ENCODE peak calls at places on chromosomes 13 and 19, in ten cellular contexts. M is cardiac muscle cell, W is pancreas, N is progenitor cell of endocrine pancreas, F is prostate gland, X is choroid plexus epithelial cell, R is Peyer's patch, Y is PC-3, U is H9, D is left ventricle myocardium inferior. Z is an unnamed sample.

GRCh38 chr13:48038763-48039162 is 1.2 kb downstream of the NUDT15 start:
- DNase-seq in M (no peak), W (no peak), N (no peak), F (no peak), X (no peak), R (no peak), Y (peak), U (no peak), D (no peak), Z (no peak)

GRCh38 chr13:50080158-50080855 is 65.1 kb downstream of the KCNRG start:
- DNase-seq in M (peak), W (no peak), N (no peak), F (peak), X (peak), R (peak), Y (no peak), U (no peak), D (no peak), Z (no peak)

GRCh38 chr13:48776396-48776795 is 122.7 kb downstream of the CYSLTR2 start:
- DNase-seq in M (no peak), W (no peak), N (no peak), F (no peak), X (peak), R (no peak), Y (peak), U (no peak), D (no peak), Z (no peak)

GRCh38 chr19:41325947-41326706 is 16.2 kb downstream of the CCDC97 start:
- DNase-seq in M (peak), W (no peak), N (no peak), F (no peak), X (peak), R (peak), Y (peak), U (no peak), D (no peak), Z (no peak)

GRCh38 chr19:29318581-29318980 is 105.6 kb upstream of the UQCRFS1 start:
- DNase-seq in M (no peak), W (no peak), N (no peak), F (no peak), X (no peak), R (no peak), Y (no peak), U (no peak), D (no peak), Z (no peak)

GRCh38 chr19:44943801-44944249 is 1.8 kb downstream of the APOC4 start:
- DNase-seq in M (no peak), W (no peak), N (no peak), F (no peak), X (no peak), R (peak), Y (no peak), U (no peak), D (peak), Z (no peak)

GRCh38 chr19:4064551-4065260 is 2.0 kb downstream of the ZBTB7A start:
- DNase-seq in M (peak), W (peak), N (no peak), F (peak), X (no peak), R (peak), Y (no peak), U (peak), D (peak), Z (no peak)

GRCh38 chr19:35260694-35261304 is 8.0 kb upstream of the USF2 start:
- DNase-seq in M (no peak), W (peak), N (no peak), F (no peak), X (no peak), R (peak), Y (no peak), U (no peak), D (no peak), Z (no peak)

GRCh38 chr13:112735791-112736190 is 46.0 kb downstream of the ATP11A start:
- DNase-seq in M (no peak), W (no peak), N (no peak), F (no peak), X (no peak), R (no peak), Y (no peak), U (peak), D (no peak), Z (no peak)

GRCh38 chr13:19182536-19182935 is 912 bp upstream of the TUBA3C start:
- DNase-seq in M (no peak), W (no peak), N (no peak), F (no peak), X (no peak), R (no peak), Y (no peak), U (no peak), D (no peak), Z (no peak)

GRCh38 chr13:113093580-113094409 is 11.8 kb upstream of the F7 start:
- DNase-seq in M (no peak), W (no peak), N (no peak), F (no peak), X (no peak), R (no peak), Y (no peak), U (no peak), D (peak), Z (no peak)

GRCh38 chr19:23287620-23288019 is 37.4 kb upstream of the ZNF724 start:
- DNase-seq in M (no peak), W (no peak), N (no peak), F (no peak), X (no peak), R (no peak), Y (no peak), U (no peak), D (no peak), Z (no peak)

GRCh38 chr13:44976949-44977583 is 12.2 kb downstream of the NUFIP1 start:
- DNase-seq in M (no peak), W (no peak), N (no peak), F (no peak), X (no peak), R (no peak), Y (no peak), U (no peak), D (no peak), Z (no peak)

GRCh38 chr13:110340812-110341444 is 33.8 kb downstream of the COL4A2 start:
- DNase-seq in M (peak), W (no peak), N (no peak), F (peak), X (peak), R (peak), Y (no peak), U (no peak), D (peak), Z (no peak)

GRCh38 chr19:19873381-19873780 is 7.7 kb downstream of the ZNF253 start:
- DNase-seq in M (no peak), W (no peak), N (no peak), F (no peak), X (peak), R (no peak), Y (no peak), U (no peak), D (no peak), Z (no peak)

GRCh38 chr19:20247016-20247683 is 80.1 kb downstream of the ZNF486 start:
- DNase-seq in M (peak), W (no peak), N (peak), F (peak), X (peak), R (no peak), Y (peak), U (peak), D (peak), Z (no peak)

GRCh38 chr13:45362939-45363338 is 22.0 kb upstream of the TPT1 start:
- DNase-seq in M (no peak), W (no peak), N (no peak), F (no peak), X (no peak), R (no peak), Y (no peak), U (peak), D (no peak), Z (no peak)

GRCh38 chr19:42555317-42555716 is 27.0 kb upstream of the CEACAM1 start:
- DNase-seq in M (no peak), W (no peak), N (no peak), F (no peak), X (peak), R (no peak), Y (no peak), U (peak), D (no peak), Z (no peak)

DNA sequence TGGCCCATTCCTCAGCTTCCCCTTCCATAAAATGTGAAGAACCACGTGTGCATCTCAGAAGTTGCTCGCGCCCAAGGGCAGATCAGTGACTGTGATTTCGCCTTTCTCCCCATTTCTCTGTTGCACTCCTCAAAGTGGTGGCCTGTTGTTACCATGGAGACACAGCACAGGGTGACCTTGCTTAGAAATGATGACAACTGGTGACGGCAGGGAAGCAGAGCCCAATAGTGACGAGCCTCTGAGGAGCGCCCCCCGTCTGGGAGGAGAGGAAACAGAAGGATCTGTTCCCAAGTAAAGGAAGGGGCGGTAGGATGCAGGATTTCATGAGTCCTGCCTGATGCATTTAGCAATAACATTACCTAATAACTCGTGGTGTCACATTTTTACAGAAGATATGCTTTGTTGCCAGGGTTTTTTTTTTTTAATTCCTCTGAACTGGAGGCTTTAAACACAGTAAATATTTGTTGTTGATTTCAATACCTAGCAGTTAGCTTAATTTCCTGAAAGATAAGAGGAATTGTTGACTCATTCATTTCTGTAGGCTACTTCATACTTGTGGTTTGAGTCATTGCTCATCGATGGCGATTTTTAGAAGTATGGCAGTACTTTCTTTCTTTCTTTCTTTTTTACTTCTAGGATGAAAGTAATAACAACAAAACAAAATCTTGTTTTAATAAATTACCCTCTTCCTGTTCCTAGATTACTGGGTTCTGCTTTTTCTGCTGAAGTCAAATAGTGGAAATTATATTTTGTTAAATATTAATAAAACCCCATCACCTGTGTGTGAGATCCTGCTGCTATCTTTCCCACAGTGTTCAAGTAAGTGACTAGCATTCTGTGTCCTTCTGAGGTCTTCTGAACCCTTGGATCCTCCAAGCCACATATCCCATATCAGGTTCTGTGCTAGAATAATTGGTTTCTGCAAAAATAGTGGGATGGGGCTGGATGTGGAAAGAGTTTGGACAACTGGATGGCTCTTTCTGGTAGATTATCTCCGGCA is 36.0 kb downstream of the MBNL2 start:
- DNase-seq in M (no peak), W (peak), N (no peak), F (no peak), X (peak), R (no peak), Y (peak), U (peak), D (peak), Z (peak)
- TF ChIP-seq CTCF in M (peak), W (no peak), N (no peak), F (no peak), X (peak), R (no peak), Y (peak), U (peak), D (no peak), Z (peak)

GRCh38 chr19:51810228-51810627 is 15.3 kb downstream of the FPR3 start:
- DNase-seq in M (no peak), W (no peak), N (no peak), F (no peak), X (peak), R (no peak), Y (peak), U (no peak), D (no peak), Z (no peak)
- TF ChIP-seq CTCF in M (no peak), W (no peak), N (no peak), F (no peak), X (peak), R (no peak), Y (peak), U (peak), D (peak), Z (no peak)

GRCh38 chr13:66492479-66492878 is 737.7 kb downstream of the PCDH9 start:
- DNase-seq in M (peak), W (no peak), N (no peak), F (no peak), X (no peak), R (no peak), Y (peak), U (peak), D (no peak), Z (no peak)
- TF ChIP-seq CTCF in M (no peak), W (no peak), N (peak), F (no peak), X (peak), R (no peak), Y (peak), U (peak), D (peak), Z (no peak)

GRCh38 chr19:38143847-38144246 is 80.2 kb downstream of the DPF1 start:
- DNase-seq in M (no peak), W (no peak), N (no peak), F (no peak), X (no peak), R (no peak), Y (no peak), U (no peak), D (no peak), Z (no peak)
- TF ChIP-seq CTCF in M (peak), W (no peak), N (no peak), F (no peak), X (peak), R (no peak), Y (peak), U (peak), D (no peak), Z (peak)

GRCh38 chr19:55641376-55642152 is 762 bp downstream of the ZNF580 start:
- DNase-seq in M (peak), W (no peak), N (no peak), F (no peak), X (peak), R (no peak), Y (no peak), U (no peak), D (no peak), Z (no peak)
- TF ChIP-seq CTCF in M (no peak), W (no peak), N (no peak), F (no peak), X (no peak), R (no peak), Y (no peak), U (no peak), D (no peak), Z (no peak)

GRCh38 chr19:5231857-5232503 is 108.6 kb downstream of the PTPRS start:
- DNase-seq in M (no peak), W (no peak), N (no peak), F (no peak), X (no peak), R (no peak), Y (no peak), U (no peak), D (no peak), Z (no peak)
- TF ChIP-seq CTCF in M (no peak), W (no peak), N (no peak), F (no peak), X (no peak), R (no peak), Y (no peak), U (no peak), D (no peak), Z (no peak)

DNA sequence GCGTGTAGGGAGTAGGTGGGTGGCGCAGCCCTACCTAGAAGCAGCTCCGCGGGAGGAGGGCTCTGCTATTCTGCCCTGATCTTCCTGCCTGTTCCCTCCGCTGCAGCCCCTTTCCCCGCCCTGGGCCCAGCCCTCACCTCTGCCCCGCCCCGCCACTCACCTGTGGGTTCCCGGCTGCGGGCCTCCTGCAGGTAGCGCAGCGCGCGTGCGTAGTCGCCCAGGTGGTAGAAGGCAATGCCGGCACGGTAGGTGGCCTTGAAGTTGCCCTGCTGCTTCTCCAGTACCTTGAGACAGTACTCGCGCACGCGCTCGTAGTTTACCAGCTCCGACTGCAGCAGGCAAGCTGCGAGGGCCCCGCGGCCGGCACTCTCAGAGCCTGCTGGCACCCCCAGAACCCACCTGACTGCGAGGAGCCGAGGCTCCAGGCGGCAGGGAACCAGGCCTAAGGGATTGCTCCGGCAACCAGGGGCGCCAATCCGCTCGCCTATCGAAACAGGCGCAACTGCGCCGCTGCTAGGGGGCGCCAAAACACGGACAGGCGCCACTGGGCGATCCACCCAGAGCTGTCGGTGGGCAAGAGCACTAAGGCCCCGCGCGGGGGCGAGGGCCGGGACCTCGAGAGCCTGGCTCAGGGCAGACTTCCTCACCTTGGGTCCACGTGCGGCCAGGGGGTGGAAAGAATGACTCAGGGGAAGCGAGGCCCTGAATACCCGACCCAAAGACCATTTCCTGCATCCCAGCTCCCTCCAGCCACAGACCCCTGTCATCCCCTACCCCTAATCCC is 965 bp downstream of the TTC9B start:
- DNase-seq in M (peak), W (peak), N (peak), F (peak), X (no peak), R (peak), Y (peak), U (peak), D (no peak), Z (no peak)
- TF ChIP-seq CTCF in M (peak), W (no peak), N (peak), F (no peak), X (peak), R (peak), Y (peak), U (peak), D (peak), Z (peak)

DNA sequence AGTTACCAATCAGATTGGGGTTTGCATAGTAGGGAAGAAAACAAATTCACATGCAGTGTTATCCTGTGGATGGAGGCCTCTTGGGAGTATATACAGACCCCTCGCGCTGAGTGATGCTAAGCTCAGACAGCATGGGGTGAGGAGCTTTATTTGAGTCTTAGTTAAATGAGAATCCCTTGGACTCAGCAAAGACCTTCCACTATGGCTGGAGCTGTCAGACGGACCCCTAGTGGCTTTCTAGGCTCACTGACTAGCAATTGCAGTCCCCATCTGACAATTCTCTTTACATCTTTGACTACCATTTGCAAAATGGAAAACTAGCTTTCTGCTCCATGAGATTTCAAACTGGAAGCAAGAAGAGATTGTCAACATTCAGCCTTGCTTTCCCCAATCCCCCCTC is 90.4 kb downstream of the STOML3 start:
- DNase-seq in M (peak), W (no peak), N (no peak), F (no peak), X (peak), R (no peak), Y (no peak), U (no peak), D (no peak), Z (no peak)
- TF ChIP-seq CTCF in M (peak), W (no peak), N (peak), F (no peak), X (peak), R (no peak), Y (peak), U (peak), D (no peak), Z (no peak)